ENCODE peak calls at places on chromosomes 16 and 17, in six cellular contexts. One of them, this sample, is unnamed.

GRCh38 chr17:74437702-74438101 is 5.8 kb downstream of the GPRC5C start:
- DNase-seq in cardiac muscle cell: no peak
- DNase-seq in transverse colon: no peak
- DNase-seq in coronary artery: no peak
- DNase-seq in OCI-LY7: peak; percentile 69
- DNase-seq in GM23338: peak; percentile 65
- DNase-seq in this sample: no peak

GRCh38 chr16:4958510-4959111 is 481 bp downstream of the SEC14L5 start:
- DNase-seq in cardiac muscle cell: no peak
- DNase-seq in coronary artery: no peak
- DNase-seq in OCI-LY7: no peak
- DNase-seq in GM23338: no peak
- DNase-seq in transverse colon: no peak
- DNase-seq in this sample: no peak

GRCh38 chr17:60435244-60436170 is 13.2 kb downstream of the CHCT1 start:
- DNase-seq in coronary artery: peak; percentile 80
- DNase-seq in transverse colon: peak; percentile 67
- DNase-seq in GM23338: peak; percentile 89
- DNase-seq in OCI-LY7: peak; percentile 70
- DNase-seq in cardiac muscle cell: peak; percentile 79
- DNase-seq in this sample: peak; percentile 96

GRCh38 chr17:74245145-74245817 is 28.8 kb upstream of the DNAI2 start:
- DNase-seq in transverse colon: no peak
- DNase-seq in OCI-LY7: no peak
- DNase-seq in coronary artery: no peak
- DNase-seq in cardiac muscle cell: peak; percentile 33
- DNase-seq in GM23338: peak; percentile 84
- DNase-seq in this sample: no peak

GRCh38 chr17:14427914-14428639 is 127.2 kb downstream of the HS3ST3B1 start:
- DNase-seq in coronary artery: no peak
- DNase-seq in OCI-LY7: peak; percentile 92
- DNase-seq in GM23338: no peak
- DNase-seq in transverse colon: peak; percentile 18
- DNase-seq in cardiac muscle cell: no peak
- DNase-seq in this sample: no peak

GRCh38 chr16:89150090-89150835 is 21.3 kb upstream of the CDH15 start:
- DNase-seq in GM23338: no peak
- DNase-seq in cardiac muscle cell: no peak
- DNase-seq in transverse colon: no peak
- DNase-seq in coronary artery: no peak
- DNase-seq in OCI-LY7: no peak
- DNase-seq in this sample: no peak

GRCh38 chr16:85437161-85438052 is 175.7 kb upstream of the GSE1 start:
- DNase-seq in cardiac muscle cell: no peak
- DNase-seq in OCI-LY7: no peak
- DNase-seq in coronary artery: no peak
- DNase-seq in GM23338: peak; percentile 90
- DNase-seq in transverse colon: peak; percentile 89
- DNase-seq in this sample: no peak

GRCh38 chr16:51994597-51994996 is 552.3 kb downstream of the TOX3 start:
- DNase-seq in transverse colon: peak; percentile 61
- DNase-seq in cardiac muscle cell: peak; percentile 51
- DNase-seq in OCI-LY7: no peak
- DNase-seq in GM23338: no peak
- DNase-seq in coronary artery: no peak
- DNase-seq in this sample: peak; percentile 12

GRCh38 chr16:23959069-23959800 is 123.5 kb downstream of the PRKCB start:
- DNase-seq in cardiac muscle cell: no peak
- DNase-seq in OCI-LY7: peak; percentile 13
- DNase-seq in transverse colon: no peak
- DNase-seq in coronary artery: peak; percentile 40
- DNase-seq in GM23338: no peak
- DNase-seq in this sample: no peak

GRCh38 chr17:10646393-10646990 is 10.6 kb downstream of the MYH3 start:
- DNase-seq in coronary artery: no peak
- DNase-seq in OCI-LY7: peak; percentile 71
- DNase-seq in GM23338: peak; percentile 85
- DNase-seq in transverse colon: peak; percentile 69
- DNase-seq in cardiac muscle cell: peak; percentile 83
- DNase-seq in this sample: peak; percentile 83

GRCh38 chr17:37117743-37118142 is 169.0 kb downstream of the AATF start:
- DNase-seq in GM23338: no peak
- DNase-seq in transverse colon: no peak
- DNase-seq in OCI-LY7: no peak
- DNase-seq in coronary artery: no peak
- DNase-seq in cardiac muscle cell: no peak
- DNase-seq in this sample: no peak

GRCh38 chr17:50956750-50957523 is 90.8 kb upstream of the TOB1 start:
- DNase-seq in transverse colon: peak; percentile 68
- DNase-seq in cardiac muscle cell: peak; percentile 79
- DNase-seq in OCI-LY7: peak; percentile 73
- DNase-seq in coronary artery: no peak
- DNase-seq in GM23338: peak; percentile 89
- DNase-seq in this sample: peak; percentile 67

GRCh38 chr17:1643293-1643998 is 2.1 kb downstream of the SCARF1 start:
- DNase-seq in transverse colon: peak; percentile 88
- DNase-seq in GM23338: peak; percentile 96
- DNase-seq in OCI-LY7: peak; percentile 77
- DNase-seq in cardiac muscle cell: peak; percentile 70
- DNase-seq in coronary artery: no peak
- DNase-seq in this sample: no peak

GRCh38 chr17:75271955-75272847 is 1.2 kb upstream of the MIF4GD start:
- DNase-seq in transverse colon: no peak
- DNase-seq in GM23338: no peak
- DNase-seq in OCI-LY7: peak; percentile 76
- DNase-seq in coronary artery: no peak
- DNase-seq in cardiac muscle cell: no peak
- DNase-seq in this sample: peak; percentile 43

GRCh38 chr16:50204426-50205108 is 51.5 kb downstream of the TENT4B start:
- DNase-seq in transverse colon: no peak
- DNase-seq in OCI-LY7: no peak
- DNase-seq in coronary artery: no peak
- DNase-seq in cardiac muscle cell: no peak
- DNase-seq in GM23338: no peak
- DNase-seq in this sample: no peak

GRCh38 chr17:73595068-73595865 is 49.0 kb downstream of the SDK2 start:
- DNase-seq in cardiac muscle cell: peak; percentile 51
- DNase-seq in coronary artery: no peak
- DNase-seq in OCI-LY7: peak; percentile 55
- DNase-seq in transverse colon: peak; percentile 45
- DNase-seq in GM23338: peak; percentile 72
- DNase-seq in this sample: no peak

GRCh38 chr17:8057691-8058114 is 18.8 kb downstream of the ALOX15B start:
- DNase-seq in transverse colon: no peak
- DNase-seq in coronary artery: peak; percentile 63
- DNase-seq in cardiac muscle cell: peak; percentile 83
- DNase-seq in OCI-LY7: peak; percentile 90
- DNase-seq in GM23338: peak; percentile 93
- DNase-seq in this sample: peak; percentile 87

GRCh38 chr17:38584350-38584925 is 21.3 kb downstream of the SRCIN1 start:
- DNase-seq in cardiac muscle cell: peak; percentile 69
- DNase-seq in coronary artery: no peak
- DNase-seq in GM23338: peak; percentile 75
- DNase-seq in OCI-LY7: peak; percentile 75
- DNase-seq in transverse colon: peak; percentile 73
- DNase-seq in this sample: peak; percentile 71

DNA sequence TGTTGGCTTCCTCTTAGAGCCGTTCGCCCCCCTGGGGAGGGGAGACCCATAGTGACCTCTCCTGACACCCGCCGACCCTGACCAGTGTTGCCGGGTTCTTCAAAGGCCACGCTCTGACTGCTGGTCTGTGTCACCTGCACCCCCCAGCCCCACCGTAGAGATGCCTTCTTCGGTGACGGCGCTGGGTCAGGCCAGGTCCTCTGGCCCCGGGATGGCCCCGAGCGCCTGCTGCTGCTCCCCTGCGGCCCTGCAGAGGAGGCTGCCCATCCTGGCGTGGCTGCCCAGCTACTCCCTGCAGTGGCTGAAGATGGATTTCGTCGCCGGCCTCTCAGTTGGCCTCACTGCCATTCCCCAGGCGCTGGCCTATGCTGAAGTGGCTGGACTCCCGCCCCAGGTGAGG is 1.2 kb downstream of the SLC26A11 start:
- DNase-seq in coronary artery: no peak
- DNase-seq in transverse colon: no peak
- DNase-seq in OCI-LY7: no peak
- DNase-seq in cardiac muscle cell: no peak
- DNase-seq in GM23338: no peak
- DNase-seq in this sample: no peak
- H3K4me3 ChIP-seq in coronary artery: peak overlapping the region; percentile 97
- H3K4me3 ChIP-seq in transverse colon: no peak overlapping the region
- H3K4me3 ChIP-seq in OCI-LY7: no peak overlapping the region
- H3K4me3 ChIP-seq in cardiac muscle cell: peak overlapping the region; percentile 96
- H3K4me3 ChIP-seq in GM23338: peak overlapping the region; percentile 93
- H3K4me3 ChIP-seq in this sample: peak overlapping the region; percentile 90

DNA sequence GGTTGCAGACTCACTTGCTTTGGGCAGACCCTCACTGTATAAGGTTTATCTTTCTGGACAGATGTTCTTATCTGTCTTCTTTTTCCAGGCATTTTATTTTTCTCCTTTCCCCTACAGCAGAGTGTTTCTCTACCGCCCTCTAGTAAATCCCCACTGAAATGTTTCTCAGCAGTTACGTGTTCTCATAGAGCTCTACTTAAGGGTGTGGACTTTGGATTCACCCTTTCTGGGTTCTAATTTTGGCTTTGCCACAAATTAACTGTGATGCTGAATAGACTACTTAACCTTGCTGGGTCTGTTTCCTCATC is 2.0 kb downstream of the ADAT1 start:
- DNase-seq in GM23338: peak; percentile 51
- DNase-seq in transverse colon: no peak
- DNase-seq in OCI-LY7: peak; percentile 64
- DNase-seq in coronary artery: no peak
- DNase-seq in cardiac muscle cell: peak; percentile 48
- DNase-seq in this sample: peak; percentile 41
- TF ChIP-seq CTCF in GM23338: peak; percentile 59
- TF ChIP-seq CTCF in transverse colon: peak; percentile 36
- TF ChIP-seq CTCF in OCI-LY7: peak; percentile 89
- TF ChIP-seq CTCF in coronary artery: peak; percentile 17
- TF ChIP-seq CTCF in cardiac muscle cell: peak; percentile 67
- TF ChIP-seq CTCF in this sample: peak; percentile 64

DNA sequence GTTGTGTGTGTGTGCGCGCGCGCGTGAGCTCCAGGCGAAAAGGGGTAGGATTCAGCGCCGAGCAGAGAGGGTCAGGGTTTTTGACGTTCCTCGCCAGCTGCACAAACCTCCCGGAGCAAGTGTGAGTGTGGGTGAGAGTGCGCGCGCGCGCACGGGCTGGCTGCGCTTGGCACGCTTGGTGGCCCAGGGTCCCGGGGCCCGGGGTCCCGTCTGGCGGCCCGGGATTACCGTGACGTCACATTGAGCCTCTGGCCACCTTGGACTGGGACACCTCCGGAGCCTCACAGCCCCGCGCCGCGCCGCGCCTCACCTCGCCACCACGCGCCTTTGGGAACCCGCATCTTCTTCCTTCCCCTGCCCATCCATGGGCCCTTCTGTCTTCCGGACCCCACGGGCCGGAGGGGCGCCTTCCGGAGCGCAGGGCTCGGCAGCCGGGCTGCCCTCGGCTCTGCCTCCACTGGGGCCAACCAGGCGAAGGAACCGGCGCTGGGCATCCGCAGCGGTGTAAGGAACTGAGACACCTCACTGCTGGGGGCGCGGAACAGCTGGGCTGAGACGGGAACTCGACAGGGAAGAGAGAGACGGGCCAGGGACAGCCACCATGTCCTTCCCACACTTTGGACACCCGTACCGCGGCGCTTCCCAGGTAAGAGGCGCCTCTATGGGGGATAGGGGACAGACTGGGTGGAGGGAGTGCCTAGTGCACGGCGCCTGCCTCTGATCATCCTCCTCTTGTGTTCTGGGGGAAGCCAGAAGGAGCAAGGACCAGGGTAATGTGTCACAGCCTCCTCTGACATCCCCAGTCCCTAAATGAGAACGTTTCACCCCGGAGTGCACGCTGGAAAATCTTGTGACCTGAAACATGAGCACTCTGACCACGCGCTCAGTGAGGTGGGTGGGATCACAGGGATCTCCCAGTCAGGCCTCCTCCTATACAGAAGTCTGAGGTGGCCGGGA is 766 bp downstream of the IRX6 start:
- DNase-seq in GM23338: peak; percentile 49
- DNase-seq in coronary artery: no peak
- DNase-seq in cardiac muscle cell: no peak
- DNase-seq in transverse colon: no peak
- DNase-seq in OCI-LY7: no peak
- DNase-seq in this sample: no peak
- H3K4me3 ChIP-seq in GM23338: peak overlapping the region; percentile 87
- H3K4me3 ChIP-seq in coronary artery: peak overlapping the region; percentile 56
- H3K4me3 ChIP-seq in cardiac muscle cell: peak overlapping the region; percentile 32
- H3K4me3 ChIP-seq in transverse colon: no peak overlapping the region
- H3K4me3 ChIP-seq in OCI-LY7: no peak overlapping the region
- H3K4me3 ChIP-seq in this sample: no peak overlapping the region

DNA sequence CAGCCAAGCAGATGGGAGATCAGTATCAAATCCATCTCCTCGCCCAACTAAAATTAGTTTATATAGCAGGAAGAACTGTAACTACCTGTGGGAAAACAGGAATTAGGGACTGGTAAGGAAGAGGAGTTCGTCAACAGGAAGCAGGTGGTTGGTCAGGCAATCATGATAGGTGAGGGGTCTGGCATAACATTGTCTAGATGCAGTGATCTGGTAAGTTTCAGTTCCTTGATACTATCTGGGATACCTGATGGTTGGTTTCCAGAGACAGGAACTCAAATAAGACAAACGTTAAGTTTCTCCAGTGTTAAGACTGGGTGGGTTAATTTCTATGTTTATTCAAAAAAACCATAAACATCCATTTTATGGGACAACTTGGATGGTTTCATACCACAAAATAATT is 53.8 kb downstream of the CEP112 start:
- DNase-seq in cardiac muscle cell: no peak
- DNase-seq in transverse colon: no peak
- DNase-seq in coronary artery: no peak
- DNase-seq in GM23338: no peak
- DNase-seq in OCI-LY7: peak; percentile 76
- DNase-seq in this sample: no peak
- TF ChIP-seq CTCF in cardiac muscle cell: no peak
- TF ChIP-seq CTCF in transverse colon: no peak
- TF ChIP-seq CTCF in coronary artery: no peak
- TF ChIP-seq CTCF in GM23338: no peak
- TF ChIP-seq CTCF in OCI-LY7: no peak
- TF ChIP-seq CTCF in this sample: no peak

This sample was measured in cardiac fibroblast.